ENCODE peak calls at places on chromosome 10, in four cellular contexts. One of them, this sample, is unnamed.

GRCh38 chr10:19421664-19422063 is 373.1 kb downstream of the MALRD1 start:
- DNase-seq in transverse colon: no peak
- DNase-seq in Peyer's patch: no peak
- DNase-seq in testis: no peak
- DNase-seq in this sample: no peak

GRCh38 chr10:27506280-27506679 is 2.2 kb downstream of the RAB18 start:
- DNase-seq in testis: no peak
- DNase-seq in Peyer's patch: no peak
- DNase-seq in transverse colon: no peak
- DNase-seq in this sample: no peak

GRCh38 chr10:42987121-42987541 is 89.7 kb upstream of the RET start:
- DNase-seq in transverse colon: no peak
- DNase-seq in testis: no peak
- DNase-seq in Peyer's patch: no peak
- DNase-seq in this sample: peak

GRCh38 chr10:30751678-30752331 is 122.3 kb upstream of the LYZL2 start:
- DNase-seq in transverse colon: peak
- DNase-seq in Peyer's patch: no peak
- DNase-seq in testis: no peak
- DNase-seq in this sample: peak

GRCh38 chr10:3790858-3791257 is 5.8 kb upstream of the KLF6 start:
- DNase-seq in testis: no peak
- DNase-seq in transverse colon: no peak
- DNase-seq in Peyer's patch: no peak
- DNase-seq in this sample: peak

GRCh38 chr10:6918305-6918704 is 338.2 kb upstream of the PRKCQ start:
- DNase-seq in transverse colon: peak
- DNase-seq in testis: peak
- DNase-seq in Peyer's patch: peak
- DNase-seq in this sample: peak

GRCh38 chr10:115948415-115948814 is 324.6 kb downstream of the GFRA1 start:
- DNase-seq in testis: no peak
- DNase-seq in transverse colon: no peak
- DNase-seq in Peyer's patch: no peak
- DNase-seq in this sample: no peak

GRCh38 chr10:112361951-112362770 is 11.8 kb upstream of the ACSL5 start:
- DNase-seq in testis: peak
- DNase-seq in transverse colon: peak
- DNase-seq in Peyer's patch: no peak
- DNase-seq in this sample: no peak

GRCh38 chr10:115947104-115947503 is 325.9 kb downstream of the GFRA1 start:
- DNase-seq in transverse colon: no peak
- DNase-seq in Peyer's patch: no peak
- DNase-seq in testis: no peak
- DNase-seq in this sample: no peak

GRCh38 chr10:128688154-128688553 is 561.9 kb upstream of the MKI67 start:
- DNase-seq in transverse colon: no peak
- DNase-seq in Peyer's patch: no peak
- DNase-seq in testis: no peak
- DNase-seq in this sample: no peak

GRCh38 chr10:29426420-29426819 is 137.6 kb downstream of the LYZL1 start:
- DNase-seq in testis: no peak
- DNase-seq in transverse colon: no peak
- DNase-seq in Peyer's patch: no peak
- DNase-seq in this sample: no peak

DNA sequence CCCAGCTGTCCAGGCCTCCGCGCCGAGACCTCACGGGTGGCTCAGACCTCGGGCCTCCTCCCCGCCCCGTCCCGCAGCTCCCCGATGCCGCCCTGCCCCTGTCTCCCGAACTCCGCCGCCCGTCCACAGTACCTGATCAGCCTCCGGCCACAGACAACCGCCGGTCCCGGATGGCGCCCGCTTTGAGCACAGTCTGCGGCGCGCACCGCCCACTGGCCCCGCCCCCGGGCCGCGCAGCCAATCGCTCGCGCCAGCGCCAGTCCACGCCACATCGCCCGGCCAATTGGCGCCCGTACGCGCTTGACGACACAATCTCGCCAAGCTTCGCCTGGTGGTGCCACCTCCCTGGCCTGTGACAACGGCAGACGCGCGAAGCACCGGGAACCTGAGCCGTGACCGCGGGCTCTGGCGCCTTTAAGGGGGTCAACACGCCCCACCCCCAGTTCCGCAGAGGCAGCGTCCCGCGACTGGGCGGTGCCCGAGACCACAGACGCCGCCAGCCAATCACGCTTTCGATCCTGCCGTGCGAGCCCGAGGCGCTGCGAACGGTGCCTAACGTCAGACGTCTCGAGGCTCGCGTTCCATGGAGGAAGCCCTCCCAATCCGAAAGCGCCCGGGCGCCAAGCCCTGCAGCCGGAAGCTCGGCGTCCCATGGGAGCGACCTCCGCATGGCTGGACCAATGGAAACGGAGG is at the start of gene IDI1:
- DNase-seq in testis: peak
- DNase-seq in Peyer's patch: peak
- DNase-seq in transverse colon: peak
- DNase-seq in this sample: peak
- TF ChIP-seq POLR2A in testis: peak
- TF ChIP-seq POLR2A in Peyer's patch: peak
- TF ChIP-seq POLR2A in transverse colon: peak
- TF ChIP-seq POLR2A in this sample: peak

GRCh38 chr10:101588879-101589278 is 758 bp downstream of the DPCD start:
- DNase-seq in transverse colon: no peak
- DNase-seq in Peyer's patch: no peak
- DNase-seq in testis: no peak
- DNase-seq in this sample: peak
- H3K4me3 ChIP-seq in transverse colon: peak
- H3K4me3 ChIP-seq in Peyer's patch: peak
- H3K4me3 ChIP-seq in testis: peak
- H3K4me3 ChIP-seq in this sample: peak

DNA sequence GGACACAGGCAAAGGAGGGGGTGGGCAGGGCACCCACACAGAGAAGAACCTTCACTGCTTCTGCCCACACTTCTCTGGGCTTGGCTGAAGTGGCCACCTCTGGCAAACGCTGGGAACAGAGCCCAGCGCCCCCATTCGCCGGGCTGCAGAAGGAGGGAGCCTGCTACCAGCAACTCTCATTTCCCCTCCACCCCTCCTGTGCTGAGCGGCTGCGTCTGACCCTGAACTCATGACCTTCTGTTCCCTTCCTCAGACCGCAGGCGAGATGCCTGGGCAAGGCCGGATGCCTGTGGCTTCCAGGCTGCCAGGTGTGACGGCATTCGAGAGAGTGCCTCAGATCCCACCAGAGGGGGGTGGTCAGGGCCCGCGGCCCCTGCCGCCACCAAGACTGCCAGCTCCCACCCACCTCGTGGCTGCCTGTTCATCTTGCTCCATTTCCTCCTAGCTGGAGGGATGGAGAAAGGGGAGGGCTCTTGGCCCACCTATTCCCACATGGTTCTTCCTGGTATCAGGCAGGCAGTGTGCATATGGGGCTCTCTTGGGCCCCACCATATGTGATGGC is 19.8 kb downstream of the DNAJB12 start:
- DNase-seq in transverse colon: peak
- DNase-seq in testis: peak
- DNase-seq in Peyer's patch: peak
- DNase-seq in this sample: peak
- TF ChIP-seq POLR2A in transverse colon: no peak
- TF ChIP-seq POLR2A in testis: no peak
- TF ChIP-seq POLR2A in Peyer's patch: no peak
- TF ChIP-seq POLR2A in this sample: no peak

GRCh38 chr10:55627526-55628170 is 733.4 kb downstream of the ZWINT start:
- DNase-seq in transverse colon: no peak
- DNase-seq in Peyer's patch: no peak
- DNase-seq in testis: peak
- DNase-seq in this sample: no peak
- H3K4me3 ChIP-seq in transverse colon: no peak
- H3K4me3 ChIP-seq in Peyer's patch: no peak
- H3K4me3 ChIP-seq in testis: no peak
- H3K4me3 ChIP-seq in this sample: no peak

GRCh38 chr10:5691786-5692185 is 7.1 kb downstream of the TASOR2 start:
- DNase-seq in Peyer's patch: no peak
- DNase-seq in testis: no peak
- DNase-seq in transverse colon: no peak
- DNase-seq in this sample: no peak

GRCh38 chr10:5688587-5688986 is 3.9 kb downstream of the TASOR2 start:
- DNase-seq in testis: no peak
- DNase-seq in Peyer's patch: no peak
- DNase-seq in transverse colon: no peak
- DNase-seq in this sample: no peak

GRCh38 chr10:5694573-5694972 is 9.9 kb downstream of the TASOR2 start:
- DNase-seq in Peyer's patch: no peak
- DNase-seq in testis: no peak
- DNase-seq in transverse colon: no peak
- DNase-seq in this sample: no peak

GRCh38 chr10:5697342-5697741 is 12.7 kb downstream of the TASOR2 start:
- DNase-seq in testis: no peak
- DNase-seq in transverse colon: peak
- DNase-seq in Peyer's patch: no peak
- DNase-seq in this sample: no peak

GRCh38 chr10:5692476-5693358 is 8.1 kb downstream of the TASOR2 start:
- DNase-seq in Peyer's patch: peak
- DNase-seq in testis: peak
- DNase-seq in transverse colon: peak
- DNase-seq in this sample: peak
- TF ChIP-seq POLR2A in Peyer's patch: no peak
- TF ChIP-seq POLR2A in testis: no peak
- TF ChIP-seq POLR2A in transverse colon: no peak
- TF ChIP-seq POLR2A in this sample: no peak

DNA sequence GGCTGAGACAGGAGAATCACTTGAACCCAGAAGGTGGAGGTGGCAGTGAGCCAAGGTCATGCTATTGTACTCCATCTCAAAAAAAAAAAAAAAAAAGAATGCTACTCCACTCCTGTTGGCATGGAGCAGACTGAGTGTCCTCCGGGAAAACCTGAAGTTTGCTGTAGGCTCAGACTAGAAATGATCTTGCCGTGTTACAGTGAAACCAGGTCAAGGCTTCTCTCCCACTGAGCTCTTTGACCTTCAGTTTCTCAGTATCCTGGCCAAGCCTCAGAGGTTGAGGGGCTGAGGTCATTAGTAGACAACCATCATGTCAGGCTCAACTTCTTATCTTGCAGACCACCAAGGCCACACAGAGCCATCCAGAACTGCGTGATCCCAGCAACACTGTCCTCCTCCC is 348.6 kb upstream of the ZNF32 start:
- DNase-seq in testis: no peak
- DNase-seq in transverse colon: no peak
- DNase-seq in Peyer's patch: no peak
- DNase-seq in this sample: no peak
- H3K4me3 ChIP-seq in testis: no peak
- H3K4me3 ChIP-seq in transverse colon: no peak
- H3K4me3 ChIP-seq in Peyer's patch: no peak
- H3K4me3 ChIP-seq in this sample: no peak

GRCh38 chr10:74826142-74827044 is at the start of gene KAT6B:
- DNase-seq in Peyer's patch: peak
- DNase-seq in testis: peak
- DNase-seq in transverse colon: peak
- DNase-seq in this sample: peak
- TF ChIP-seq POLR2A in Peyer's patch: peak
- TF ChIP-seq POLR2A in testis: no peak
- TF ChIP-seq POLR2A in transverse colon: peak
- TF ChIP-seq POLR2A in this sample: peak

This sample was measured in spleen.